ENCODE peak calls at places on chromosomes 13 and 19, in five cellular contexts. C is heart right ventricle; A is effector memory CD4-positive, alpha-beta T cell; T is CD4-positive, CD25-positive, alpha-beta regulatory T cell; E is right atrium auricular region. I is an unnamed sample.

GRCh38 chr13:49869514-49869913 is 66.6 kb downstream of the SPRYD7 start:
- DNase-seq in C (no peak), A (no peak), T (no peak), E (no peak), I (no peak)

GRCh38 chr19:2512523-2513431 is 36.9 kb downstream of the GADD45B start:
- DNase-seq in C (no peak), A (no peak), T (no peak), E (no peak), I (no peak)

GRCh38 chr19:31445406-31445805 is 96.2 kb upstream of the TSHZ3 start:
- DNase-seq in C (no peak), A (no peak), T (no peak), E (no peak), I (no peak)

GRCh38 chr19:44644391-44645016 is 794 bp downstream of the PVR start:
- DNase-seq in C (no peak), A (no peak), T (no peak), E (no peak), I (no peak)

GRCh38 chr13:96824110-96824509 is 170.2 kb downstream of the OXGR1 start:
- DNase-seq in C (no peak), A (no peak), T (no peak), E (no peak), I (no peak)

GRCh38 chr19:58332697-58333096 is 5.9 kb downstream of the ZSCAN22 start:
- DNase-seq in C (no peak), A (no peak), T (no peak), E (no peak), I (no peak)

GRCh38 chr13:41649659-41650058 is 192.3 kb downstream of the RGCC start:
- DNase-seq in C (no peak), A (no peak), T (no peak), E (no peak), I (no peak)

GRCh38 chr13:57634829-57635165 is 3.3 kb downstream of the PCDH17 start:
- DNase-seq in C (peak; percentile 19), A (no peak), T (no peak), E (no peak), I (no peak)

GRCh38 chr19:46610851-46611770 is 10.0 kb downstream of the CALM3 start:
- DNase-seq in C (no peak), A (no peak), T (peak; percentile 55), E (no peak), I (peak; percentile 58)

GRCh38 chr19:10346509-10346908 is 7.1 kb upstream of the ICAM3 start:
- DNase-seq in C (no peak), A (no peak), T (no peak), E (peak; percentile 61), I (no peak)

GRCh38 chr13:49858183-49858856 is 65.8 kb upstream of the KPNA3 start:
- DNase-seq in C (no peak), A (no peak), T (no peak), E (no peak), I (no peak)

GRCh38 chr19:52992109-52993004 is 21.4 kb upstream of the ERVV-1 start:
- DNase-seq in C (peak; percentile 5), A (no peak), T (no peak), E (no peak), I (no peak)

GRCh38 chr19:16769385-16769784 is 49.7 kb downstream of the NWD1 start:
- DNase-seq in C (no peak), A (no peak), T (no peak), E (no peak), I (no peak)

GRCh38 chr13:30125422-30126073 is 181.8 kb downstream of the KATNAL1 start:
- DNase-seq in C (no peak), A (no peak), T (no peak), E (no peak), I (no peak)

GRCh38 chr13:113607477-113608245 is 23.1 kb downstream of the TFDP1 start:
- DNase-seq in C (no peak), A (no peak), T (no peak), E (no peak), I (no peak)

GRCh38 chr13:85806553-85807175 is 7.4 kb upstream of the SLITRK6 start:
- DNase-seq in C (no peak), A (no peak), T (peak; percentile 47), E (no peak), I (no peak)

GRCh38 chr13:90968510-90968909 is 379.0 kb upstream of the MIR17HG start:
- DNase-seq in C (no peak), A (no peak), T (no peak), E (no peak), I (no peak)

GRCh38 chr13:20264271-20265018 is 32.3 kb upstream of the GJB6 start:
- DNase-seq in C (no peak), A (no peak), T (peak; percentile 45), E (no peak), I (no peak)

GRCh38 chr13:29817604-29818378 is 32.6 kb downstream of the UBL3 start:
- DNase-seq in C (no peak), A (no peak), T (peak; percentile 28), E (no peak), I (no peak)

GRCh38 chr19:40264314-40265054 is 20.7 kb downstream of the AKT2 start:
- DNase-seq in C (no peak), A (no peak), T (no peak), E (no peak), I (no peak)

GRCh38 chr19:15464394-15465385 is at the start of gene RASAL3:
- DNase-seq in C (no peak), A (peak; percentile 65), T (peak; percentile 85), E (no peak), I (peak; percentile 66)

GRCh38 chr13:47038196-47038595 is 141.3 kb upstream of the HTR2A start:
- DNase-seq in C (no peak), A (no peak), T (no peak), E (no peak), I (no peak)

GRCh38 chr13:83815598-83815997 is 66.7 kb downstream of the SLITRK1 start:
- DNase-seq in C (no peak), A (no peak), T (no peak), E (no peak), I (no peak)

GRCh38 chr13:30805603-30806011 is 70.3 kb downstream of the ALOX5AP start:
- DNase-seq in C (no peak), A (no peak), T (no peak), E (no peak), I (no peak)

GRCh38 chr13:102347490-102347889 is 54.4 kb downstream of the FGF14 start:
- DNase-seq in C (no peak), A (no peak), T (no peak), E (no peak), I (no peak)

GRCh38 chr19:15897026-15897737 is 692 bp downstream of the CYP4F2 start:
- DNase-seq in C (no peak), A (no peak), T (no peak), E (no peak), I (no peak)

GRCh38 chr13:37338721-37339120 is 233.3 kb upstream of the CSNK1A1L start:
- DNase-seq in C (no peak), A (no peak), T (no peak), E (no peak), I (no peak)

GRCh38 chr19:38942471-38943181 is 11.9 kb downstream of the MRPS12 start:
- DNase-seq in C (no peak), A (no peak), T (no peak), E (no peak), I (no peak)

GRCh38 chr13:30153871-30154426 is 153.4 kb downstream of the KATNAL1 start:
- DNase-seq in C (no peak), A (no peak), T (no peak), E (no peak), I (no peak)

GRCh38 chr13:50543767-50544166 is 299.7 kb downstream of the DLEU7 start:
- DNase-seq in C (no peak), A (no peak), T (no peak), E (no peak), I (no peak)

GRCh38 chr19:41530761-41531301 is 45.1 kb upstream of the CEACAM21 start:
- DNase-seq in C (peak; percentile 38), A (no peak), T (no peak), E (no peak), I (no peak)

GRCh38 chr19:37763488-37763887 is 15.9 kb downstream of the ZNF573 start:
- DNase-seq in C (no peak), A (no peak), T (no peak), E (no peak), I (no peak)

GRCh38 chr13:111893071-111893606 is 173.8 kb upstream of the SOX1 start:
- DNase-seq in C (no peak), A (no peak), T (no peak), E (peak; percentile 18), I (no peak)

GRCh38 chr13:110015253-110015652 is 228.9 kb upstream of the IRS2 start:
- DNase-seq in C (no peak), A (no peak), T (no peak), E (no peak), I (no peak)

GRCh38 chr13:110012102-110012739 is 225.8 kb upstream of the IRS2 start:
- DNase-seq in C (no peak), A (no peak), T (no peak), E (no peak), I (no peak)

GRCh38 chr13:110014719-110015118 is 228.3 kb upstream of the IRS2 start:
- DNase-seq in C (no peak), A (no peak), T (no peak), E (no peak), I (no peak)

GRCh38 chr13:110017379-110017778 is 231.0 kb upstream of the IRS2 start:
- DNase-seq in C (no peak), A (no peak), T (no peak), E (no peak), I (no peak)

GRCh38 chr13:110018009-110018408 is 231.6 kb upstream of the IRS2 start:
- DNase-seq in C (no peak), A (no peak), T (no peak), E (no peak), I (no peak)
- H3K4me1 ChIP-seq in C (peaks cover 2% of the 10 kb centered on the region), A (no peaks in the 10 kb centered on the region), T (no peaks in the 10 kb centered on the region), E (peaks cover 13% of the 10 kb centered on the region), I (no peaks in the 10 kb centered on the region)

DNA sequence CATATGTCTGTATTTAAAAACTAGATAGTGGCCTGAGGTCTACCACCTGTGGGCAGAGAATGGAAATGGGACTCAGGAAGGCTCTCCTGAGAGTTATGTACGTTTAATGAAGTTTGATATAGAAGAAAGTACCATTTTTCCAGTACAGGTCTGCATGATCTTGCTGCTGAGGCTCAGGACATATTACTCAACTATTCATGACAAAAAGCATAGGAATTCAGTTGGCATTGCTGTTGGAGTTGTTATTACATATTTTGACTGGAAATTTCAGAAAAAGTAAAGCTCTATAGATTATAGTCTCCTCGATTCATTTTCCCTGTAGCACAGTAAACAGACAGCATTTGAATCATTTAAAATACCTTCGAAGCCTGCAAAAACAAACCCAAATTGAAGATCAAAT is 469.8 kb downstream of the DCT start:
- DNase-seq in C (no peak), A (no peak), T (no peak), E (no peak), I (no peak)
- H3K4me1 ChIP-seq in C (no peaks in the 10 kb centered on the region), A (no peaks in the 10 kb centered on the region), T (no peaks in the 10 kb centered on the region), E (no peaks in the 10 kb centered on the region), I (no peaks in the 10 kb centered on the region)

DNA sequence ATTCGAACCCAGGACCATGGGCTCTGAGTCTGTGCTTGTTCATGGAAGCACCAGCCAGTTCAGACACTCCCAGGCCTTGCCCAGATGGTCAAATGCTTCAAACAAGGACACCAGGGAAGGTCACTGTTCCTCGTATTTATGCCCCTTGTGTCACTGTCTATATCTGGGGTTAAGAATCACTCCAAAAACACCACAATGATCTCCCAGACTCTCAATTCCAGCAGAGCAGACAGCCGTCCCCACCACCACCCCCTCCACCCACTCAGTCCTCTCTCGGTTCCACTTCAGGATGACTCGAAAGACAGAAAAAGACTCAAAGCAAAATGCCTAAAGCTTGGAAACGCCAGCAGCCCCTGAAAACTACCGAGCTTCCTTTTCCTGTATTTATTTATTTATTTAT is 79.0 kb downstream of the INSR start:
- DNase-seq in C (no peak), A (no peak), T (no peak), E (no peak), I (no peak)
- H3K4me1 ChIP-seq in C (peaks cover 33% of the 10 kb centered on the region), A (no peaks in the 10 kb centered on the region), T (no peaks in the 10 kb centered on the region), E (peaks cover 48% of the 10 kb centered on the region), I (no peaks in the 10 kb centered on the region)

GRCh38 chr19:3536429-3537100 is 2.4 kb upstream of the TEKTIP1 start:
- DNase-seq in C (no peak), A (no peak), T (no peak), E (peak; percentile 65), I (no peak)
- H3K4me1 ChIP-seq in C (no peaks in the 10 kb centered on the region), A (no peaks in the 10 kb centered on the region), T (no peaks in the 10 kb centered on the region), E (peaks cover 6% of the 10 kb centered on the region), I (no peaks in the 10 kb centered on the region)